ENCODE peak calls at places on chromosomes 7 and 10, in seven cellular contexts. T, W, E, A, B, Q and U are unnamed samples.

GRCh38 chr10:46323176-46323575 is 36.4 kb downstream of the ANTXRL start:
- DNase-seq in T (no peak), W (no peak), E (peak; percentile 36), A (no peak), B (no peak), Q (no peak), U (no peak)

GRCh38 chr7:25891591-25891990 is 260.4 kb upstream of the NFE2L3 start:
- DNase-seq in T (no peak), W (no peak), E (no peak), A (no peak), B (no peak), Q (no peak), U (no peak)

GRCh38 chr10:125823663-125824251 is 411 bp downstream of the BCCIP start:
- DNase-seq in T (peak; percentile 35), W (no peak), E (no peak), A (no peak), B (no peak), Q (no peak), U (no peak)

GRCh38 chr7:85095357-85095756 is 91.5 kb downstream of the SEMA3D start:
- DNase-seq in T (no peak), W (no peak), E (peak; percentile 65), A (no peak), B (no peak), Q (no peak), U (no peak)

GRCh38 chr10:29524294-29524693 is 110.5 kb downstream of the SVIL start:
- DNase-seq in T (no peak), W (no peak), E (no peak), A (no peak), B (no peak), Q (no peak), U (no peak)

GRCh38 chr10:30188101-30188500 is 128.7 kb upstream of the JCAD start:
- DNase-seq in T (no peak), W (no peak), E (peak; percentile 27), A (no peak), B (no peak), Q (no peak), U (no peak)

GRCh38 chr10:68598978-68599753 is 39.0 kb downstream of the TET1 start:
- DNase-seq in T (peak; percentile 25), W (no peak), E (peak; percentile 85), A (peak; percentile 33), B (no peak), Q (peak; percentile 43), U (no peak)

GRCh38 chr7:128155100-128155763 is 85.8 kb upstream of the LEP start:
- DNase-seq in T (no peak), W (no peak), E (no peak), A (no peak), B (no peak), Q (no peak), U (no peak)

GRCh38 chr10:106615081-106615480 is 549.4 kb downstream of the SORCS1 start:
- DNase-seq in T (no peak), W (no peak), E (peak; percentile 79), A (no peak), B (no peak), Q (peak; percentile 31), U (no peak)

GRCh38 chr7:109354000-109354399 is 784.3 kb downstream of the DNAJB9 start:
- DNase-seq in T (no peak), W (no peak), E (no peak), A (no peak), B (no peak), Q (no peak), U (no peak)

GRCh38 chr7:1483079-1483478 is 21.1 kb downstream of the INTS1 start:
- DNase-seq in T (no peak), W (no peak), E (no peak), A (no peak), B (no peak), Q (no peak), U (no peak)

GRCh38 chr7:1479287-1479686 is 20.0 kb upstream of the MICALL2 start:
- DNase-seq in T (no peak), W (no peak), E (no peak), A (no peak), B (no peak), Q (no peak), U (no peak)

GRCh38 chr7:1478480-1478879 is 19.2 kb upstream of the MICALL2 start:
- DNase-seq in T (no peak), W (no peak), E (no peak), A (no peak), B (no peak), Q (no peak), U (no peak)

GRCh38 chr7:1481300-1481699 is 22.0 kb upstream of the MICALL2 start:
- DNase-seq in T (no peak), W (no peak), E (no peak), A (no peak), B (no peak), Q (no peak), U (no peak)

DNA sequence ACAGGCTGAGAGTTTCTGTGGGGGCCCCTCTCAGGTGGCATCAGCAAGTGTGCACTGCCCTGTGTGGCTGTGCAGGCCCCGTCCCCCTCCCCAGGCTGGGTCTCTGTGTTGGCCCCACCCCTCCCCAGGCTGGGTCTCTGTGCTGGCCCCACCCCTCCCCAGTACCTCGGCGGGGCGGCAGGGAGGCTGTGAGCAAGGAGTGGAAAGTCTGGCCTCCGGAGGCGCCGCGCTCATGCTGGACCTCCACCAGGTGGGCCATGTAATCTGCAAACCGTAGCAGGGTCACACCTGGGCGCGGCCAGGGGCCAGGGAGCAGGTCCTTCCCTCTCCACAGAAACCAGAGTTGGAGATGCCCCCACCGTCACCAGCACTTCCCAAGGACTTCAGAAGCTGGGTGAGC is 21.4 kb upstream of the MICALL2 start:
- DNase-seq in T (no peak), W (no peak), E (no peak), A (no peak), B (no peak), Q (no peak), U (no peak)
- TF ChIP-seq CTCF in T (no peak), W (no peak), E (no peak), A (no peak), B (no peak), Q (no peak), U (no peak)

GRCh38 chr7:92880212-92881090 is 44.1 kb upstream of the CDK6 start:
- DNase-seq in T (no peak), W (peak; percentile 40), E (peak; percentile 51), A (peak; percentile 63), B (no peak), Q (no peak), U (peak; percentile 25)
- TF ChIP-seq CTCF in T (peak; percentile 36), W (peak; percentile 8), E (peak; percentile 33), A (peak; percentile 62), B (peak; percentile 38), Q (peak; percentile 15), U (peak; percentile 46)

DNA sequence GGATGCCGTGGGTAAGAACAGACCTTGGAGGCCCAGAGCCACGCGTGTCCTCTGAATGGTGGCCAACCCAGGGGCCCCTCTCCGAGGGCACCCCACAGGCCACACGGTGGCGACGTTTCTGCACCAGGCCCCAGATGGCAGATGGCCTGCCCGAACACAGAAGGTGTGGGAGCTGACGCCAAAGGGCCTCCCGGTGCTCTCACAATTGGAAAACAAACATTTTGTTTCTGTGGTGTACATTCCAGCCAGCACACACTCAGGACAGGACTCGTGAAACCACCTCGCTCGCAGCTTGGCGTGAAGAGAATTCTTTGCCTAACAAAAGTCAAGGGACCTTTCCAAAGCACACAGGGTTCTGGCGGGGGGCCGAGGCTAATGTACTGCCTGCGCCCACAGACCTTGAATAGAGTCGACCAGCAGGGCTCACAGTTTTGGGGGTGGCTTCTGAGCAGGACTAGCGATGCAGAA is 112.1 kb downstream of the FAM53B start:
- DNase-seq in T (no peak), W (no peak), E (peak; percentile 27), A (peak; percentile 48), B (no peak), Q (peak; percentile 64), U (no peak)
- TF ChIP-seq CTCF in T (peak; percentile 10), W (no peak), E (peak; percentile 27), A (no peak), B (peak; percentile 40), Q (peak; percentile 66), U (peak; percentile 10)

GRCh38 chr7:92200791-92201190 is 21.8 kb upstream of the LRRD1 start:
- DNase-seq in T (no peak), W (no peak), E (no peak), A (no peak), B (no peak), Q (no peak), U (no peak)
- TF ChIP-seq CTCF in T (no peak), W (no peak), E (no peak), A (no peak), B (no peak), Q (no peak), U (no peak)

GRCh38 chr7:116241296-116241695 is 31.0 kb downstream of the TES start:
- DNase-seq in T (no peak), W (no peak), E (no peak), A (no peak), B (no peak), Q (no peak), U (no peak)

GRCh38 chr7:116242759-116243158 is 32.4 kb downstream of the TES start:
- DNase-seq in T (no peak), W (no peak), E (no peak), A (no peak), B (no peak), Q (no peak), U (no peak)

GRCh38 chr7:116239434-116239833 is 29.1 kb downstream of the TES start:
- DNase-seq in T (no peak), W (no peak), E (no peak), A (no peak), B (no peak), Q (no peak), U (no peak)

GRCh38 chr7:116240021-116240659 is 29.8 kb downstream of the TES start:
- DNase-seq in T (no peak), W (no peak), E (no peak), A (no peak), B (no peak), Q (no peak), U (no peak)

DNA sequence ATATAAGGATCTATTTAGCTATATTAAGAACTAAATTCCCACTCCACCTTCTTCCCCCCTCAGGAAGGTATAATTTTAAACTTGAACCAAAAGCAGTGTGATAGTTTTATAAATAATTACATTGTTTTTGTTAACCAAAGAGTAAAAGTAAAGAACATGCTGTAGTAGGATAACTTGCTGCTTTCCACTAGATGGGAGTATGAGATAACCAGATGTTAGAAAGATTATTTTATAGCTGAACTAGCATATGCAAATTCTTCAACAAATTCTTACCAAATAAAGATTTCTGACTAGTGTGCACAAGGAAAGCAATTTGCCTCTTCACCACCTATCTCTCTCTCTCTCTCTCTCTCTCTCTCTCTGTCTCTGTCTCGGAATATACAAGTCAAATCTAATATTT is 31.8 kb downstream of the TES start:
- DNase-seq in T (no peak), W (no peak), E (no peak), A (no peak), B (no peak), Q (peak; percentile 26), U (no peak)
- TF ChIP-seq CTCF in T (no peak), W (no peak), E (no peak), A (no peak), B (no peak), Q (peak; percentile 23), U (no peak)

DNA sequence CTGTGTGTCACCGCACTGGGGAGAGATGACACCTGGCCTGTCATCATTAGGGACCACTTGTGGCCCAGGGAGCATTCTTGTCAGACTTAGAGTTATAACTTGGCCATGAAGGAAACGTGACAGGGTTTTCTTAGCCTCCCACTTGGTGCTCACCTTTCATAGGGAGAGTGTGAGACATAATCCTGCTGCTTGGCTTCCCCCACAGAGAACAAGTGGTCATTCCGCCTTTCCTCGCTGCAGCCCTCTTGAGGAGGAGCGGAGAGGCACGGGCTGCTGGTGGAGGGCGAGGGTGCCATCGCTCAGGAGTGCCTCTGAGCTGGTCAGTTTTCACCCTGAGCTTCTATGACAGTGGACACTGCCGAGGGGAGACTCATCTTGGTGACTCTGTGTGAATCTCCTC is 125.0 kb upstream of the GJD4 start:
- DNase-seq in T (no peak), W (no peak), E (no peak), A (no peak), B (no peak), Q (no peak), U (no peak)
- TF ChIP-seq CTCF in T (no peak), W (no peak), E (no peak), A (no peak), B (no peak), Q (no peak), U (no peak)